ENCODE peak calls at places on chromosomes 1 and 21, in five cellular contexts. One of them, this sample, is unnamed.

GRCh38 chr1:212545941-212546638 is 62.5 kb upstream of the ATF3 start:
- DNase-seq in MM.1S: no peak
- DNase-seq in PC-9: no peak
- DNase-seq in GM23338: peak; percentile 33
- DNase-seq in GM23248: peak; percentile 82
- DNase-seq in this sample: no peak

GRCh38 chr1:25819496-25820246 is at the start of gene MTFR1L:
- DNase-seq in PC-9: peak; percentile 70
- DNase-seq in GM23338: peak; percentile 92
- DNase-seq in MM.1S: peak; percentile 94
- DNase-seq in GM23248: peak; percentile 88
- DNase-seq in this sample: peak; percentile 86

GRCh38 chr1:211897011-211897410 is 66.4 kb upstream of the LPGAT1 start:
- DNase-seq in MM.1S: no peak
- DNase-seq in GM23338: no peak
- DNase-seq in GM23248: no peak
- DNase-seq in PC-9: no peak
- DNase-seq in this sample: no peak

GRCh38 chr1:153386500-153386901 is 4.4 kb downstream of the S100A8 start:
- DNase-seq in PC-9: no peak
- DNase-seq in GM23338: no peak
- DNase-seq in MM.1S: no peak
- DNase-seq in GM23248: no peak
- DNase-seq in this sample: no peak

GRCh38 chr1:229396607-229397189 is 37.2 kb downstream of the ACTA1 start:
- DNase-seq in GM23248: no peak
- DNase-seq in GM23338: no peak
- DNase-seq in PC-9: no peak
- DNase-seq in MM.1S: no peak
- DNase-seq in this sample: no peak

GRCh38 chr21:29007801-29008200 is 11.3 kb downstream of the RWDD2B start:
- DNase-seq in PC-9: no peak
- DNase-seq in GM23248: peak; percentile 51
- DNase-seq in MM.1S: no peak
- DNase-seq in GM23338: no peak
- DNase-seq in this sample: no peak

GRCh38 chr21:27268290-27268689 is 301.4 kb upstream of the ADAMTS5 start:
- DNase-seq in GM23248: peak; percentile 65
- DNase-seq in GM23338: no peak
- DNase-seq in PC-9: no peak
- DNase-seq in MM.1S: no peak
- DNase-seq in this sample: no peak

GRCh38 chr1:35278886-35279554 is 10.5 kb downstream of the ZMYM4 start:
- DNase-seq in MM.1S: no peak
- DNase-seq in PC-9: no peak
- DNase-seq in GM23338: no peak
- DNase-seq in GM23248: no peak
- DNase-seq in this sample: no peak

GRCh38 chr1:240149488-240150094 is 57.9 kb downstream of the FMN2 start:
- DNase-seq in MM.1S: peak; percentile 43
- DNase-seq in PC-9: no peak
- DNase-seq in GM23248: peak; percentile 57
- DNase-seq in GM23338: peak; percentile 58
- DNase-seq in this sample: peak; percentile 26

GRCh38 chr1:151579436-151580225 is 32.2 kb upstream of the SNX27 start:
- DNase-seq in PC-9: peak; percentile 74
- DNase-seq in MM.1S: no peak
- DNase-seq in GM23248: peak; percentile 77
- DNase-seq in GM23338: no peak
- DNase-seq in this sample: no peak

GRCh38 chr1:42385283-42385682 is 4.7 kb downstream of the RIMKLA start:
- DNase-seq in GM23248: peak; percentile 33
- DNase-seq in GM23338: no peak
- DNase-seq in PC-9: no peak
- DNase-seq in MM.1S: no peak
- DNase-seq in this sample: no peak

GRCh38 chr1:24726741-24727140 is 18.5 kb upstream of the CLIC4 start:
- DNase-seq in PC-9: no peak
- DNase-seq in GM23338: no peak
- DNase-seq in GM23248: no peak
- DNase-seq in MM.1S: peak; percentile 10
- DNase-seq in this sample: no peak

GRCh38 chr1:235068155-235069121 is 60.2 kb downstream of the TOMM20 start:
- DNase-seq in PC-9: peak; percentile 98
- DNase-seq in GM23248: peak; percentile 90
- DNase-seq in MM.1S: no peak
- DNase-seq in GM23338: no peak
- DNase-seq in this sample: no peak

GRCh38 chr1:29235955-29236742 is at the start of gene PTPRU:
- DNase-seq in GM23248: peak; percentile 90
- DNase-seq in PC-9: no peak
- DNase-seq in GM23338: peak; percentile 83
- DNase-seq in MM.1S: peak; percentile 73
- DNase-seq in this sample: peak; percentile 93

GRCh38 chr1:67105508-67105907 is 29.3 kb downstream of the C1orf141 start:
- DNase-seq in MM.1S: no peak
- DNase-seq in PC-9: no peak
- DNase-seq in GM23338: no peak
- DNase-seq in GM23248: no peak
- DNase-seq in this sample: no peak

DNA sequence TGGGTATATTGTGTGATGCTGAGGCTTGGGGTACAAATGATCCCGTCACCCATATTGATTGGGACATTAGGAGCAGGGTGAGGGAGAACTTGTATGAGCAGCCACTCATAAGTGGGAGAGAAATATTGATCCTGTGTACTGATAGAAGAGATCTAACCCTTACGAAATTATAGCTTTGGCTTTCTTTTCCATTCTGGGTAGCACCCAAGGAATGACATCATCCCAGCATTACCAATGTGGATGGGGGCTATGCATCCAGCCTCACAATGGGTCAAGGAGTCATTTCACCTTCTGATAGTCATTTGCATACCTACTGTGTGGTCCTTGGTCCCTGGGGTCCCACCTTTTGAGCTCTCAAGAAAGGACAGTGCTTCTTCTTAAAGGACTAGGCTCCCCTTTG is 1.9 kb upstream of the NAV1 start:
- DNase-seq in PC-9: no peak
- DNase-seq in GM23338: no peak
- DNase-seq in MM.1S: no peak
- DNase-seq in GM23248: peak; percentile 70
- DNase-seq in this sample: no peak
- H3F3A ChIP-seq in PC-9: peaks cover 26% of the 10 kb centered on the region
- H3F3A ChIP-seq in GM23338: peaks cover 16% of the 10 kb centered on the region
- H3F3A ChIP-seq in MM.1S: no peaks in the 10 kb centered on the region
- H3F3A ChIP-seq in GM23248: peaks cover 65% of the 10 kb centered on the region
- H3F3A ChIP-seq in this sample: peaks cover 18% of the 10 kb centered on the region

GRCh38 chr1:114854693-114855320 is at the start of gene SYCP1:
- DNase-seq in GM23338: peak; percentile 60
- DNase-seq in MM.1S: no peak
- DNase-seq in GM23248: peak; percentile 20
- DNase-seq in PC-9: no peak
- DNase-seq in this sample: peak; percentile 6
- TF ChIP-seq EZH2 in GM23338: peak; percentile 19
- TF ChIP-seq EZH2 in MM.1S: no peak
- TF ChIP-seq EZH2 in GM23248: peak; percentile 24
- TF ChIP-seq EZH2 in PC-9: no peak
- TF ChIP-seq EZH2 in this sample: no peak

GRCh38 chr1:30795026-30795425 is 37.5 kb upstream of the LAPTM5 start:
- DNase-seq in MM.1S: no peak
- DNase-seq in GM23338: no peak
- DNase-seq in PC-9: no peak
- DNase-seq in GM23248: no peak
- DNase-seq in this sample: no peak
- H3K27ac ChIP-seq in MM.1S: no peak overlapping the region
- H3K27ac ChIP-seq in GM23338: no peak overlapping the region
- H3K27ac ChIP-seq in PC-9: no peak overlapping the region
- H3K27ac ChIP-seq in GM23248: no peak overlapping the region
- H3K27ac ChIP-seq in this sample: no peak overlapping the region

GRCh38 chr1:16243408-16243690 is 6.4 kb upstream of the CPLANE2 start:
- DNase-seq in GM23248: no peak
- DNase-seq in GM23338: no peak
- DNase-seq in PC-9: no peak
- DNase-seq in MM.1S: no peak
- DNase-seq in this sample: no peak
- H3F3A ChIP-seq in GM23248: peaks cover 4% of the 10 kb centered on the region
- H3F3A ChIP-seq in GM23338: peaks cover 4% of the 10 kb centered on the region
- H3F3A ChIP-seq in PC-9: no peaks in the 10 kb centered on the region
- H3F3A ChIP-seq in MM.1S: no peaks in the 10 kb centered on the region
- H3F3A ChIP-seq in this sample: peaks cover 15% of the 10 kb centered on the region

GRCh38 chr21:39613029-39613934 is 542 bp downstream of the B3GALT5 start:
- DNase-seq in GM23338: no peak
- DNase-seq in PC-9: no peak
- DNase-seq in GM23248: no peak
- DNase-seq in MM.1S: no peak
- DNase-seq in this sample: peak; percentile 39

GRCh38 chr21:39611547-39612190 is 1.1 kb upstream of the B3GALT5 start:
- DNase-seq in GM23338: peak; percentile 27
- DNase-seq in MM.1S: no peak
- DNase-seq in GM23248: no peak
- DNase-seq in PC-9: no peak
- DNase-seq in this sample: peak; percentile 25

GRCh38 chr21:39616373-39616772 is 3.6 kb downstream of the B3GALT5 start:
- DNase-seq in GM23338: no peak
- DNase-seq in PC-9: no peak
- DNase-seq in GM23248: no peak
- DNase-seq in MM.1S: no peak
- DNase-seq in this sample: no peak

GRCh38 chr21:39610705-39611104 is 2.0 kb upstream of the B3GALT5 start:
- DNase-seq in GM23338: peak; percentile 88
- DNase-seq in MM.1S: no peak
- DNase-seq in GM23248: no peak
- DNase-seq in PC-9: no peak
- DNase-seq in this sample: peak; percentile 65

GRCh38 chr21:39612233-39613028 is at the start of gene B3GALT5:
- DNase-seq in GM23248: no peak
- DNase-seq in PC-9: no peak
- DNase-seq in MM.1S: no peak
- DNase-seq in GM23338: peak; percentile 94
- DNase-seq in this sample: peak; percentile 95
- TF ChIP-seq EZH2 in GM23248: peak; percentile 79
- TF ChIP-seq EZH2 in PC-9: no peak
- TF ChIP-seq EZH2 in MM.1S: no peak
- TF ChIP-seq EZH2 in GM23338: no peak
- TF ChIP-seq EZH2 in this sample: no peak